ENCODE peak calls at places on chromosomes 3 and 15, in five cellular contexts. W is fibroblast of mammary gland, J is body of pancreas, X is endothelial cell, F is neural crest cell. U is an unnamed sample.

GRCh38 chr15:96181873-96182301 is 148.6 kb upstream of the NR2F2 start:
- DNase-seq in W (peak), J (peak), X (no peak), F (no peak), U (peak)

GRCh38 chr3:117892431-117892841 is 1142.2 kb downstream of the IGSF11 start:
- DNase-seq in W (peak), J (no peak), X (no peak), F (no peak), U (no peak)

GRCh38 chr15:57203906-57204305 is 172.4 kb upstream of the CGNL1 start:
- DNase-seq in W (no peak), J (no peak), X (no peak), F (no peak), U (no peak)

GRCh38 chr3:182809523-182809922 is 16.2 kb downstream of the ATP11B start:
- DNase-seq in W (peak), J (no peak), X (no peak), F (no peak), U (peak)

GRCh38 chr3:66338927-66339326 is 118.1 kb downstream of the SLC25A26 start:
- DNase-seq in W (peak), J (no peak), X (no peak), F (no peak), U (peak)

GRCh38 chr3:194135806-194136518 is at the start of gene HES1:
- DNase-seq in W (peak), J (peak), X (peak), F (peak), U (peak)

GRCh38 chr3:67018105-67018788 is 20.1 kb downstream of the KBTBD8 start:
- DNase-seq in W (peak), J (no peak), X (no peak), F (no peak), U (no peak)

GRCh38 chr3:177281292-177281942 is 84.1 kb upstream of the TBL1XR1 start:
- DNase-seq in W (no peak), J (no peak), X (no peak), F (no peak), U (no peak)

GRCh38 chr15:73631915-73632669 is 1.1 kb downstream of the NPTN start:
- DNase-seq in W (peak), J (peak), X (no peak), F (no peak), U (peak)

GRCh38 chr15:42593143-42593542 is 17.7 kb downstream of the STARD9 start:
- DNase-seq in W (peak), J (no peak), X (no peak), F (no peak), U (no peak)

GRCh38 chr3:126510323-126510910 is 7.2 kb downstream of the UROC1 start:
- DNase-seq in W (no peak), J (no peak), X (no peak), F (no peak), U (no peak)

GRCh38 chr3:60954049-60954448 is 297.2 kb downstream of the FHIT start:
- DNase-seq in W (peak), J (no peak), X (no peak), F (no peak), U (peak)

GRCh38 chr3:60215952-60216351 is 1035.3 kb downstream of the FHIT start:
- DNase-seq in W (no peak), J (peak), X (no peak), F (no peak), U (no peak)

GRCh38 chr15:81293728-81294500 is 30.0 kb downstream of the STARD5 start:
- DNase-seq in W (no peak), J (no peak), X (no peak), F (no peak), U (no peak)

GRCh38 chr3:65979152-65979551 is 59.6 kb downstream of the MAGI1 start:
- DNase-seq in W (peak), J (no peak), X (no peak), F (no peak), U (peak)

GRCh38 chr15:52100807-52101206 is 11.8 kb downstream of the BCL2L10 start:
- DNase-seq in W (peak), J (peak), X (no peak), F (no peak), U (peak)

GRCh38 chr3:183455064-183455463 is 26.6 kb upstream of the MCF2L2 start:
- DNase-seq in W (peak), J (no peak), X (no peak), F (no peak), U (peak)

GRCh38 chr3:127613406-127613805 is 15.2 kb downstream of the MCM2 start:
- DNase-seq in W (peak), J (peak), X (no peak), F (no peak), U (peak)

GRCh38 chr3:102089904-102090492 is 240.7 kb downstream of the NFKBIZ start:
- DNase-seq in W (peak), J (no peak), X (no peak), F (no peak), U (peak)

GRCh38 chr15:32823750-32824149 is 105.9 kb downstream of the GREM1 start:
- DNase-seq in W (no peak), J (no peak), X (no peak), F (no peak), U (no peak)

GRCh38 chr3:143363276-143363675 is 243.7 kb downstream of the CHST2 start:
- DNase-seq in W (peak), J (no peak), X (no peak), F (no peak), U (no peak)

GRCh38 chr3:143972495-143973351 is 1.1 kb downstream of the DIPK2A start:
- DNase-seq in W (peak), J (peak), X (peak), F (peak), U (peak)

GRCh38 chr15:68478853-68479252 is 46.9 kb upstream of the ITGA11 start:
- DNase-seq in W (no peak), J (no peak), X (no peak), F (no peak), U (no peak)

GRCh38 chr15:99085413-99086326 is 19.2 kb upstream of the SYNM start:
- DNase-seq in W (peak), J (no peak), X (no peak), F (no peak), U (peak)

GRCh38 chr3:70854108-70854507 is 541.7 kb upstream of the MDFIC2 start:
- DNase-seq in W (no peak), J (no peak), X (no peak), F (no peak), U (no peak)

GRCh38 chr15:51731549-51732267 is 5.7 kb downstream of the LYSMD2 start:
- DNase-seq in W (peak), J (peak), X (no peak), F (no peak), U (peak)

GRCh38 chr3:151557068-151557467 is 96.2 kb upstream of the IGSF10 start:
- DNase-seq in W (no peak), J (no peak), X (no peak), F (no peak), U (no peak)

GRCh38 chr3:71087109-71088018 is 496.2 kb downstream of the FOXP1 start:
- DNase-seq in W (peak), J (no peak), X (no peak), F (no peak), U (no peak)

GRCh38 chr15:51079226-51079625 is 15.5 kb downstream of the TNFAIP8L3 start:
- DNase-seq in W (no peak), J (no peak), X (no peak), F (no peak), U (no peak)

GRCh38 chr3:50303038-50303815 is at the start of gene HYAL1:
- DNase-seq in W (peak), J (peak), X (no peak), F (no peak), U (no peak)

GRCh38 chr3:120821426-120821825 is 78.9 kb downstream of the GTF2E1 start:
- DNase-seq in W (no peak), J (no peak), X (no peak), F (no peak), U (no peak)

GRCh38 chr3:129001817-129002572 is 891 bp downstream of the EFCC1 start:
- DNase-seq in W (no peak), J (no peak), X (peak), F (peak), U (no peak)

GRCh38 chr3:47047673-47048072 is 68.2 kb downstream of the NBEAL2 start:
- DNase-seq in W (no peak), J (no peak), X (no peak), F (no peak), U (no peak)

GRCh38 chr3:20060924-20061323 is 20.7 kb downstream of the KAT2B start:
- DNase-seq in W (peak), J (no peak), X (no peak), F (no peak), U (no peak)

DNA sequence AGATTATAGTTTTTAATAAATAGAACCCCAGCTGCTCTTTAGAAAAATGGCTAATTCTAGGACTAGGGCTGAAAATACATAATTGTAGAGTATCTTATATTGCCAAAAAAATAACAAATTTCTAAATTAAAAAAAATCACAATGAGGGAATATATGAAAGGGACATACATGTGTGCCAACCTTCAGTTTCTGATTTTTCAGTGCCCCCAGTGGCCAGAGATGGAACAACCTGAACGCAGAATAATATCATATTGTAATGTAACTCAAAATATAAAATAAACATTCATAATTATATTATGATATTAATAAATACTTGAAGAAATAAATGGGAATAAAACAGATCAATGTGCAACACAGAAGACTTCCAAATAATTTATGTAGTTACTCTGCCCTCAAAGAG is 460.5 kb downstream of the ZNF385D start:
- DNase-seq in W (no peak), J (no peak), X (no peak), F (no peak), U (no peak)
- TF ChIP-seq CTCF in W (peak), J (peak), X (peak), F (peak), U (peak)

GRCh38 chr15:88896339-88897033 is 1.1 kb upstream of the HAPLN3 start:
- DNase-seq in W (no peak), J (no peak), X (peak), F (peak), U (no peak)

GRCh38 chr15:88897142-88897455 is 1.8 kb upstream of the HAPLN3 start:
- DNase-seq in W (no peak), J (no peak), X (no peak), F (no peak), U (no peak)

GRCh38 chr15:88891540-88892254 is 3.6 kb downstream of the HAPLN3 start:
- DNase-seq in W (no peak), J (no peak), X (no peak), F (no peak), U (no peak)

GRCh38 chr15:88894819-88895767 is at the start of gene HAPLN3:
- DNase-seq in W (peak), J (peak), X (peak), F (peak), U (no peak)

GRCh38 chr15:88894348-88894818 is 961 bp downstream of the HAPLN3 start:
- DNase-seq in W (peak), J (peak), X (peak), F (peak), U (no peak)
- TF ChIP-seq CTCF in W (peak), J (peak), X (peak), F (peak), U (peak)

GRCh38 chr3:188661801-188662200 is 507.8 kb downstream of the LPP start:
- DNase-seq in W (no peak), J (no peak), X (no peak), F (no peak), U (no peak)

GRCh38 chr3:188663839-188664238 is 507.9 kb upstream of the TPRG1 start:
- DNase-seq in W (no peak), J (no peak), X (no peak), F (no peak), U (no peak)

GRCh38 chr3:188659444-188660100 is 505.6 kb downstream of the LPP start:
- DNase-seq in W (peak), J (no peak), X (no peak), F (no peak), U (no peak)

GRCh38 chr3:188662214-188662613 is 508.3 kb downstream of the LPP start:
- DNase-seq in W (no peak), J (no peak), X (no peak), F (no peak), U (no peak)

GRCh38 chr3:188664795-188665194 is 507.0 kb upstream of the TPRG1 start:
- DNase-seq in W (peak), J (peak), X (peak), F (no peak), U (peak)
- TF ChIP-seq CTCF in W (peak), J (peak), X (no peak), F (peak), U (peak)

GRCh38 chr15:31223478-31224350 is 102.9 kb upstream of the KLF13 start:
- DNase-seq in W (no peak), J (no peak), X (no peak), F (no peak), U (no peak)
- TF ChIP-seq CTCF in W (no peak), J (no peak), X (no peak), F (no peak), U (no peak)

GRCh38 chr15:45249125-45249780 is 2.8 kb upstream of the SLC28A2 start:
- DNase-seq in W (no peak), J (no peak), X (no peak), F (no peak), U (no peak)

GRCh38 chr15:45251888-45252287 is at the start of gene SLC28A2:
- DNase-seq in W (no peak), J (no peak), X (no peak), F (no peak), U (no peak)

GRCh38 chr15:45254405-45255293 is 2.6 kb downstream of the SLC28A2 start:
- DNase-seq in W (peak), J (peak), X (no peak), F (no peak), U (peak)

DNA sequence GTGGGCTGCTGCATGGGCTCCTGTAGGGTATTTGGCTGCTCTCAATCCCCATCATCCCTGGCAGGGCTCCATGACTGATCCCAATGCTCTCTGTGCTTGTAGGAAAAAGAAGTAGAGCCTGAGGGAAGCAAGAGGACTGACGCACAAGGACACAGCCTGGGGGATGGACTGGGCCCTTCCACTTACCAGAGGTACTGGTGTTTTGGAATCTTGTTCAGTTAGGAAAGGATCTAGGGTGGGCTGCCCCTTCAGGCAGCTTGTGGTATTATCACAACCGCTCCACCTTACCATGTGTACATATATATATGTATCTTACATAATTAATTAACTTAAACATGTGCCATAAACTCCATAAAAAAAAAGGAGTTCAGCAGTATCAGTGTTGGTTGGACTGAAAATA is 1.3 kb downstream of the SLC28A2 start:
- DNase-seq in W (no peak), J (no peak), X (no peak), F (no peak), U (no peak)
- TF ChIP-seq CTCF in W (peak), J (no peak), X (peak), F (peak), U (peak)

GRCh38 chr15:40927497-40928346 is 1.4 kb upstream of the DLL4 start:
- DNase-seq in W (no peak), J (no peak), X (no peak), F (no peak), U (no peak)

GRCh38 chr15:40930430-40931299 is 1.5 kb downstream of the DLL4 start:
- DNase-seq in W (no peak), J (peak), X (peak), F (no peak), U (no peak)

GRCh38 chr15:40928351-40928974 is 677 bp upstream of the DLL4 start:
- DNase-seq in W (no peak), J (peak), X (peak), F (no peak), U (no peak)

GRCh38 chr15:40929730-40930429 is 740 bp downstream of the DLL4 start:
- DNase-seq in W (peak), J (peak), X (no peak), F (peak), U (no peak)

DNA sequence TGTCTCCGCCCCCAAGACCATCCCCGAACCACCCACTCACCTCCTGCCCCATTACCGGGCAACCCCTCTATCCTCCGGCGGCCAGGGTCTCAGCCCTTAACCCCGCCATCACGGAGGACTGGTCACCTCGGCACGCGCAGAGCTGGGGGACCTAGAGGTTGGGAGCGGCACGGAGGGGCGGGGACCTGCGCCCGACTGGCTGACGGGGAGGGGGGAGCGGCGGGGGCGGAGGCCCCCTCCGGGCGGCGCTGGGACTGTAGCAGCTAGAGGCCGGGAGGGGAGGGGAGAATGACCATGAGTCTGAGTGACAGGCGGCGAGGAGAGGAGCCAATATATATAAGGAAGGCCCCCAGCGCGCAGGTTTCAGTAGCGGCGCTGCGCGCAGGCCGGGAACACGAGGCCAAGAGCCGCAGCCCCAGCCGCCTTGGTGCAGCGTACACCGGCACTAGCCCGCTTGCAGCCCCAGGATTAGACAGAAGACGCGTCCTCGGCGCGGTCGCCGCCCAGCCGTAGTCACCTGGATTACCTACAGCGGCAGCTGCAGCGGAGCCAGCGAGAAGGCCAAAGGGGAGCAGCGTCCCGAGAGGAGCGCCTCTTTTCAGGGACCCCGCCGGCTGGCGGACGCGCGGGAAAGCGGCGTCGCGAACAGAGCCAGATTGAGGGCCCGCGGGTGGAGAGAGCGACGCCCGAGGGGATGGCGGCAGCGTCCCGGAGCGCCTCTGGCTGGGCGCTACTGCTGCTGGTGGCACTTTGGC is at the start of gene DLL4:
- DNase-seq in W (peak), J (peak), X (peak), F (peak), U (no peak)
- TF ChIP-seq CTCF in W (no peak), J (no peak), X (peak), F (no peak), U (no peak)

GRCh38 chr3:197029511-197030167 is at the start of gene MELTF:
- DNase-seq in W (peak), J (peak), X (peak), F (peak), U (no peak)

GRCh38 chr3:197027151-197027895 is 2.3 kb downstream of the MELTF start:
- DNase-seq in W (peak), J (no peak), X (no peak), F (no peak), U (no peak)

GRCh38 chr3:197028711-197029510 is 706 bp downstream of the MELTF start:
- DNase-seq in W (no peak), J (no peak), X (no peak), F (no peak), U (no peak)

GRCh38 chr3:197026481-197026866 is 3.1 kb downstream of the MELTF start:
- DNase-seq in W (no peak), J (no peak), X (no peak), F (no peak), U (no peak)

DNA sequence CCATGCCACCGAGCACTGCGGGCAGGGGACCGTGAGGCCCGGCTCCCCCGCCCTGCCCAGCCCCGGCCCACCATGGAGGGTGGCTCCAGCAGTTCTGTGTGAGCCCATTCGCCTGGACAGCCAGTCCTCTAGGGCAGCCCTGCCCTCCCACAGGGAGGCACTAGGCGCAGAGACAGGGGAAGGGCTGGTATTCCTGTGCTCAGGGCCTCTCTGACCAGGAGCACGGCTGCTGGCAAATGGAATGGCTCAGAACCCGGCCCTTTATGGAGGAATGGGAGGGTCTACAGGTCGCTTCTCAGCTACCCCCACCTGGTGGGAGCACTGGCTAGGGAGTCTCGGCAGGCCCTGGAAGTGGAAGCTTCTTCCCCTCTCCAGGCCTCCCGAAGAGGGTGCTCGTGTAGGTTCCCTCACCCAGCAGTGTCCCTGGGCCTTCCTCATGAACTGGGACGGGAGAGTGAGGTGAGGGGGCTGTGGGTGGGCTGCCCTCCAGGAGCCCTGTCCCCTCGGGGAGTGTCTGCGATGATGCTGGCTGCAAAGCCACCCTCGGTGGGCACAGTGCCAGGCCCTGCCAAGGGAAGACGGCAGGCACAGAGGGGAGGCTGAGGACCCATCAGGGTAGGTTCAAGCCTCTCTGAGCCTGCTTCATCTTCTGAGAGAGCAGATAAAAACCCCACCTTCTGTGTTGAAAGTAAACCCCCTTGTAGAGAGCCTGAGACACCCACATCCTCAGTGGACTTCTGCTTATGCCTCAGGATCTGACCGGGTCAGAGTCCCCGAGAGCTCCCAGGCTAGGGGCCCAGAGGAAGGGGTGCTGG is 1.5 kb downstream of the MELTF start:
- DNase-seq in W (no peak), J (no peak), X (no peak), F (no peak), U (no peak)
- TF ChIP-seq CTCF in W (no peak), J (no peak), X (no peak), F (no peak), U (no peak)

GRCh38 chr15:100918690-100919480 is at the start of gene LRRK1:
- DNase-seq in W (peak), J (peak), X (peak), F (no peak), U (no peak)
- TF ChIP-seq CTCF in W (no peak), J (no peak), X (no peak), F (no peak), U (no peak)

U was measured in HFFc6.